ENCODE peak calls at places on chromosomes 16 and 17, in five cellular contexts. One of them, this sample, is unnamed.

GRCh38 chr16:67015317-67015731 is 13.6 kb upstream of the CBFB start:
- DNase-seq in left ventricle myocardium superior: no peak
- DNase-seq in testis: peak; percentile 6
- DNase-seq in M059J: peak; percentile 27
- DNase-seq in stimulated activated CD4-positive, alpha-beta T cell treated with anti-CD3 and anti-CD28 coated beads, Interleukin-2, amount 100 ng/mL, for 4 hours: no peak
- DNase-seq in this sample: no peak

GRCh38 chr16:68233085-68233834 is 2.7 kb downstream of the ESRP2 start:
- DNase-seq in left ventricle myocardium superior: no peak
- DNase-seq in testis: no peak
- DNase-seq in M059J: no peak
- DNase-seq in stimulated activated CD4-positive, alpha-beta T cell treated with anti-CD3 and anti-CD28 coated beads, Interleukin-2, amount 100 ng/mL, for 4 hours: no peak
- DNase-seq in this sample: no peak

GRCh38 chr17:71423871-71424546 is 696.8 kb upstream of the SOX9 start:
- DNase-seq in left ventricle myocardium superior: no peak
- DNase-seq in testis: no peak
- DNase-seq in M059J: peak; percentile 97
- DNase-seq in stimulated activated CD4-positive, alpha-beta T cell treated with anti-CD3 and anti-CD28 coated beads, Interleukin-2, amount 100 ng/mL, for 4 hours: no peak
- DNase-seq in this sample: no peak

GRCh38 chr16:1554826-1555445 is 21.5 kb downstream of the TMEM204 start:
- DNase-seq in left ventricle myocardium superior: no peak
- DNase-seq in testis: no peak
- DNase-seq in M059J: no peak
- DNase-seq in stimulated activated CD4-positive, alpha-beta T cell treated with anti-CD3 and anti-CD28 coated beads, Interleukin-2, amount 100 ng/mL, for 4 hours: no peak
- DNase-seq in this sample: no peak

GRCh38 chr17:69819316-69820087 is 255.5 kb upstream of the KCNJ16 start:
- DNase-seq in left ventricle myocardium superior: no peak
- DNase-seq in testis: no peak
- DNase-seq in M059J: peak; percentile 71
- DNase-seq in stimulated activated CD4-positive, alpha-beta T cell treated with anti-CD3 and anti-CD28 coated beads, Interleukin-2, amount 100 ng/mL, for 4 hours: no peak
- DNase-seq in this sample: no peak

GRCh38 chr16:56632160-56632847 is at the start of gene MT1M:
- DNase-seq in left ventricle myocardium superior: peak; percentile 84
- DNase-seq in testis: peak; percentile 34
- DNase-seq in M059J: peak; percentile 28
- DNase-seq in stimulated activated CD4-positive, alpha-beta T cell treated with anti-CD3 and anti-CD28 coated beads, Interleukin-2, amount 100 ng/mL, for 4 hours: no peak
- DNase-seq in this sample: peak; percentile 75

GRCh38 chr17:44981221-44981968 is 13.3 kb upstream of the C1QL1 start:
- DNase-seq in left ventricle myocardium superior: no peak
- DNase-seq in testis: no peak
- DNase-seq in M059J: peak; percentile 89
- DNase-seq in stimulated activated CD4-positive, alpha-beta T cell treated with anti-CD3 and anti-CD28 coated beads, Interleukin-2, amount 100 ng/mL, for 4 hours: no peak
- DNase-seq in this sample: no peak

GRCh38 chr16:19861811-19862327 is 22.8 kb downstream of the GPRC5B start:
- DNase-seq in left ventricle myocardium superior: no peak
- DNase-seq in testis: peak; percentile 82
- DNase-seq in M059J: no peak
- DNase-seq in stimulated activated CD4-positive, alpha-beta T cell treated with anti-CD3 and anti-CD28 coated beads, Interleukin-2, amount 100 ng/mL, for 4 hours: no peak
- DNase-seq in this sample: no peak

GRCh38 chr17:61399131-61400057 is at the start of gene TBX2:
- DNase-seq in left ventricle myocardium superior: peak; percentile 89
- DNase-seq in testis: peak; percentile 89
- DNase-seq in M059J: peak; percentile 90
- DNase-seq in stimulated activated CD4-positive, alpha-beta T cell treated with anti-CD3 and anti-CD28 coated beads, Interleukin-2, amount 100 ng/mL, for 4 hours: no peak
- DNase-seq in this sample: peak; percentile 90

GRCh38 chr16:55656695-55657092 is 906 bp downstream of the SLC6A2 start:
- DNase-seq in left ventricle myocardium superior: no peak
- DNase-seq in testis: no peak
- DNase-seq in M059J: no peak
- DNase-seq in stimulated activated CD4-positive, alpha-beta T cell treated with anti-CD3 and anti-CD28 coated beads, Interleukin-2, amount 100 ng/mL, for 4 hours: no peak
- DNase-seq in this sample: no peak

GRCh38 chr16:3640632-3641501 is 13.6 kb upstream of the DNASE1 start:
- DNase-seq in left ventricle myocardium superior: no peak
- DNase-seq in testis: no peak
- DNase-seq in M059J: no peak
- DNase-seq in stimulated activated CD4-positive, alpha-beta T cell treated with anti-CD3 and anti-CD28 coated beads, Interleukin-2, amount 100 ng/mL, for 4 hours: no peak
- DNase-seq in this sample: no peak

GRCh38 chr16:86207350-86207749 is 303.0 kb upstream of the FOXF1 start:
- DNase-seq in left ventricle myocardium superior: no peak
- DNase-seq in testis: no peak
- DNase-seq in M059J: no peak
- DNase-seq in stimulated activated CD4-positive, alpha-beta T cell treated with anti-CD3 and anti-CD28 coated beads, Interleukin-2, amount 100 ng/mL, for 4 hours: no peak
- DNase-seq in this sample: no peak